ENCODE peak calls at places on chromosomes 5 and 9, in nine cellular contexts. S is ovary, F is right lobe of liver, Q is IMR-90, R is sigmoid colon, T is A549, X is psoas muscle, A is suprapubic skin, O is pancreas. Y is an unnamed sample. For H3K4me1, the result is how much of the 10 kb centered on the place peaks cover.

GRCh38 chr5:18000744-18001143 is 366.5 kb downstream of the TAF11L14 start:
- DNase-seq in F (no peak), A (no peak), R (no peak), T (no peak), Q (no peak), X (no peak), O (no peak), S (no peak), Y (no peak)

GRCh38 chr9:92328225-92328624 is 2.5 kb downstream of the CENPP start:
- DNase-seq in O (no peak), F (no peak), R (no peak), Q (peak), A (no peak), X (no peak), S (no peak), T (peak), Y (no peak)

GRCh38 chr5:1752881-1753280 is 46.8 kb downstream of the MRPL36 start:
- DNase-seq in Q (no peak), S (no peak), F (no peak), O (no peak), A (peak), X (no peak), R (peak), T (no peak), Y (no peak)

GRCh38 chr9:35105571-35106342 is 2.8 kb upstream of the STOML2 start:
- DNase-seq in A (no peak), S (no peak), R (no peak), X (no peak), F (no peak), T (no peak), O (no peak), Q (no peak), Y (no peak)

GRCh38 chr9:23702311-23702922 is 123.6 kb downstream of the ELAVL2 start:
- DNase-seq in R (no peak), T (no peak), Q (no peak), X (no peak), A (no peak), S (no peak), O (no peak), F (no peak), Y (no peak)

GRCh38 chr5:147055850-147056523 is 177.4 kb upstream of the PPP2R2B start:
- DNase-seq in S (no peak), X (no peak), Q (no peak), O (no peak), A (no peak), T (no peak), R (no peak), F (no peak), Y (no peak)

GRCh38 chr5:71996789-71997188 is 110.5 kb upstream of the MAP1B start:
- DNase-seq in S (no peak), T (no peak), Q (no peak), A (no peak), F (no peak), X (no peak), O (no peak), R (no peak), Y (no peak)

GRCh38 chr9:105082843-105083242 is 154.9 kb upstream of the ABCA1 start:
- DNase-seq in R (no peak), O (no peak), S (no peak), F (no peak), A (no peak), T (no peak), Q (no peak), X (no peak), Y (no peak)

GRCh38 chr9:117437283-117437682 is 22.4 kb upstream of the ASTN2 start:
- DNase-seq in R (no peak), F (no peak), Q (no peak), A (no peak), X (no peak), O (no peak), T (no peak), S (no peak), Y (no peak)

GRCh38 chr9:127629468-127630081 is 17.5 kb downstream of the STXBP1 start:
- DNase-seq in A (no peak), X (no peak), R (no peak), Q (peak), F (no peak), T (no peak), O (no peak), S (no peak), Y (no peak)

GRCh38 chr9:129681924-129682323 is 16.5 kb downstream of the PRRX2 start:
- DNase-seq in S (no peak), Q (no peak), R (no peak), X (no peak), F (no peak), T (no peak), A (no peak), O (no peak), Y (no peak)

GRCh38 chr9:16039103-16039987 is 486.5 kb downstream of the CCDC171 start:
- DNase-seq in S (peak), Q (peak), O (no peak), A (no peak), F (no peak), X (no peak), R (peak), T (no peak), Y (peak)

GRCh38 chr9:127779136-127779981 is 893 bp upstream of the SH2D3C start:
- DNase-seq in F (no peak), S (no peak), O (no peak), Q (no peak), T (no peak), R (no peak), A (no peak), X (no peak), Y (peak)

GRCh38 chr9:35599763-35600604 is 5.1 kb upstream of the TESK1 start:
- DNase-seq in S (no peak), Q (no peak), R (no peak), A (no peak), O (no peak), F (no peak), X (peak), T (peak), Y (no peak)

GRCh38 chr5:137367951-137368350 is 131.2 kb downstream of the SPOCK1 start:
- DNase-seq in O (no peak), Q (no peak), X (no peak), R (no peak), S (no peak), A (no peak), T (no peak), F (no peak), Y (no peak)

GRCh38 chr5:136062563-136063274 is 33.9 kb downstream of the TGFBI start:
- DNase-seq in S (no peak), T (peak), X (no peak), O (no peak), A (peak), R (no peak), Q (peak), F (no peak), Y (no peak)

GRCh38 chr5:153959134-153959957 is 79.4 kb downstream of the FAM114A2 start:
- DNase-seq in F (no peak), T (peak), X (no peak), S (no peak), O (no peak), A (no peak), Q (peak), R (no peak), Y (no peak)

DNA sequence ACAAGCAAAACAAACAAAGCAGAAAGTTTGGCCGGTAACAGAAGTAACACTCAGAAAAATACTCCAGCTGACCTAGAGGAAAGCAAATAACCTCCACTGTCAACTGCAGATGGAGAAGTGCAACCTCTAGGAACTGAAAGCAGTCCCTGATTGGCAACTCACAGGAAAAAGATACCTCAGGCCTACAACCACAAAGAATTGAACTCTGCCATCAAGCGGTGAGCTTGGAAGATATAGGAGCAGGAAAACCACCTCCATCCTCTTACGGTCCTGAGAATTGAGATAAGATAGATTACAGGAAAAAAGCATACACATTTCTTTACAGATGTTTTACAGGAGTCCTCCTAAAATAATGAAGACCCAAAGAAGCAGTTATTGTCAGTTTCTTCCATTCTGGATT is 184.5 kb downstream of the PDZD2 start:
- DNase-seq in R (no peak), A (no peak), S (no peak), X (no peak), O (no peak), T (no peak), Q (no peak), F (no peak), Y (no peak)
- TF ChIP-seq CTCF in R (no peak), A (no peak), S (no peak), X (no peak), O (no peak), T (peak), Q (no peak), F (no peak), Y (no peak)

DNA sequence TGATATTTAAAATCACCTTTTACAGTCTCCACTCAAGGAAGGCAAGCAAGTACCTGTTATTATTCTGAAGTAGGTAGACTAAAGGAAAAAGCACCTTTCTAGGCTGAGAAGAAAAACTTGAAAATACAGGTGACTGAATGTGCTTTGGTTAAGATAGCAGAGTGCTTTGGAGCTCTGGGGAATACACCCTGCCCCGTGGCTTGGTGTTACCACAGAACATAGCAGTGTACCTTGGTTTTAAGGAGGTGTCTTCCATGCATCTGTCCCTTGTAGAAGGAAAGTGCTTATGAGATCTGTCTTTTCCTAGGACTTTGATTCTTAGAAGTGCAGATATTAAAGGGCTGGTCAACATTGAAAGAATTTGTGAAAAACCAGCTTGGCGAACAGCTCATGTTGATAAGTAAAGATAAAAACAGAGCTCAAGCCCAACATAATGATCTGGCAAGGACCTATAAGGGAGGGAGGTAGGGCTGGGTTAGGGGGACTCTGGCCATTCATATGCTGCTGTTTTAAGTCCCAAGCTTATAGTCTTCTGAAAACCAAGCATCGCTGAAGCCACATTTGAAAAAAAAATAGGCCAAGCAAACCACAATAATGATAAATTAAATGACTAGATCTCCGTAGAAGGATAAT is 66.7 kb downstream of the ZNF608 start:
- DNase-seq in S (no peak), O (no peak), X (no peak), A (no peak), R (no peak), T (no peak), F (no peak), Q (no peak), Y (no peak)
- H3K4me1 ChIP-seq in S (under half), O (under half), X (half or more), A (under half), R (half or more), T (under half), F (under half), Q (under half), Y (under half)

GRCh38 chr9:72315510-72316287 is 49.3 kb downstream of the ZFAND5 start:
- DNase-seq in R (peak), S (no peak), Q (peak), O (no peak), T (peak), F (no peak), X (peak), A (no peak), Y (no peak)

GRCh38 chr9:72309366-72310133 is 55.5 kb downstream of the ZFAND5 start:
- DNase-seq in A (no peak), R (no peak), T (peak), X (no peak), Q (no peak), O (no peak), S (no peak), F (no peak), Y (no peak)

GRCh38 chr9:72312563-72312962 is 52.4 kb downstream of the ZFAND5 start:
- DNase-seq in R (no peak), X (no peak), Q (no peak), F (no peak), T (no peak), S (no peak), O (no peak), A (no peak), Y (no peak)

GRCh38 chr9:72313507-72313906 is 51.5 kb downstream of the ZFAND5 start:
- DNase-seq in R (no peak), X (no peak), F (no peak), T (no peak), S (no peak), Q (no peak), O (no peak), A (no peak), Y (no peak)

DNA sequence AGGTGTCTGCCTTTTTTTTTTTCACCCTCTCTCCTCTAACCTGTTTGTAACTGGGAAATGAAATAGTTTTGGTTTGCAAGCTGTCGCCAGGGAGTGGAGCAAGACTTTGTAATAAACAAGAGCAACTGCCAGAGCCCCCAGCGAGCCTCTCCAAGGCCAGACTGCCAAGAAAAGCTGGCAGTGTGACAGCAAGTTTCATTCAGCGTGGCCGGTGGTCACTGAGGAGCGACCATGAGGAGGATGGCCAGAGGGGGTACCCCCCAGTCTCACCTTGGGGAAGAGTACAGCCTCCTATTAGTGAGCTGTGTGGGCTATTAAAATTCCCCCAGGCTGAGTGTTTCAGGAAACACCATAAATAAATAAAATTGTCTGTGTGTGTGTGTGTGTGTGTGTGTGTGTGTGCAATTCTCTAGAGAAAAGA is 49.9 kb downstream of the ZFAND5 start:
- DNase-seq in R (peak), F (no peak), A (peak), X (peak), O (peak), T (peak), Q (peak), S (peak), Y (peak)
- H3K4me3 ChIP-seq in R (peak), F (no peak), A (peak), X (peak), O (peak), T (peak), Q (no peak), S (no peak), Y (no peak)

DNA sequence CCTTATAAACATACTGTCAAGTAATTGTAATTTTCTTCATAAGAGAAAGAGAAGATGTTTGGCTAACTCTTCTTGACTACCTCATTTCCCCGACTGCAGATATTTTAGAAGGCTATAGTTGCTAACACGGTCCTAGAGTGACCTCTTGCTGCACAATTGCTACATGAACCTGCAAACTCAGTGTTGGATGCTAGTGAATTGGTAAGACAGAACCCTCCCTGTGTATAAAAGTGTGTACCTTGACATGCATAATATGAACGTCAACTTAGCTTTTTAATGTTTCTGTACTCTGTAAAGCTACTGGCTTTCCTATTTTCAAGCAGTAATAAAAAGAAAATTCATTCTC is 46.7 kb upstream of the CER1 start:
- DNase-seq in X (no peak), O (no peak), R (no peak), T (peak), F (no peak), A (no peak), Q (peak), S (no peak), Y (no peak)
- TF ChIP-seq CTCF in X (peak), O (no peak), R (no peak), T (no peak), F (no peak), A (no peak), Q (no peak), S (no peak), Y (no peak)

DNA sequence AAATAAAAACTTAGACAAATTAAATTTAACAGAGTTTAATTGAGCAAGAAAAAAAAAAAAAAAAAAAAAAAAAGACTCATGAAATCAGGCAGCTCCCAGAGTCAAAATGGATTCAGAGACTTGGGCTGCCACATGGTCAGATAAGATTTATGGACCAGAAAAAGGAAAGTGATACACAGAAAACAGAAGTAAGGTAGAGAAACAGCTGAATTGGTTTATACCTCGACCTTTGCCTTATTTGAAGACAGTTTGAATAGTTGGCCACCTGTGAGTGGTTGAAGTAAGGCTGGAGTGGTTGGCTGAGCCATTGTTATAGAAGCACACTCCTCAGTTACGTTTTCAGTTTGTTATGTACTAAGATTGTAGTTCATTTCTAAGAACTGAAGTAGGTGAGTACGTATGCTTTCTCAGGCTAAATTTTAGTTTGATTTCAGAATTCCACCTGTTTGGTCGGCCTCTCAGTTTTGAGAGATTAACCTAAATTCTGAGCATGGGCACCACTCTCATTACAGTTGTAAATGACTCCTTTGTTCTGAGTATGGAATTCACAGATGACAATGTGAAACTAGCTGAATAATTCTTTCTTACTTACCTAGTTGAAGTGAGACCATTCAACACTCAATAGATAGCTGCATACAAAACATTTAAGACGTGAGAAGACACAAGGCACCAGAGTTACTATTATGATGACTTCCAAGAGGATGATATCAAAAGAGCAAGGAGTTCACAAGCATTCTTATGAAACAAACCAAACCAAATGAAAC is 149.0 kb downstream of the AOPEP start:
- DNase-seq in O (no peak), S (no peak), T (no peak), A (no peak), F (no peak), X (no peak), Q (no peak), R (no peak), Y (no peak)
- H3K4me1 ChIP-seq in O (under half), S (under half), T (half or more), A (half or more), F (under half), X (half or more), Q (under half), R (under half), Y (under half)

GRCh38 chr5:173330151-173330855 is 2.1 kb upstream of the STC2 start:
- DNase-seq in S (no peak), Q (no peak), F (no peak), R (no peak), O (no peak), X (no peak), T (no peak), A (peak), Y (no peak)

GRCh38 chr5:173328896-173329369 is 719 bp upstream of the STC2 start:
- DNase-seq in S (no peak), A (peak), R (no peak), Q (peak), O (peak), T (peak), X (no peak), F (peak), Y (no peak)

GRCh38 chr5:173330856-173331206 is 2.6 kb upstream of the STC2 start:
- DNase-seq in A (peak), S (no peak), X (no peak), T (no peak), R (no peak), Q (no peak), O (no peak), F (no peak), Y (no peak)

GRCh38 chr5:173327948-173328895 is at the start of gene STC2:
- DNase-seq in S (peak), F (peak), T (peak), A (peak), R (peak), X (peak), O (peak), Q (peak), Y (peak)

GRCh38 chr5:173329370-173330150 is 1.3 kb upstream of the STC2 start:
- DNase-seq in X (no peak), Q (no peak), O (peak), A (peak), T (peak), R (no peak), S (no peak), F (peak), Y (no peak)
- H3K4me3 ChIP-seq in X (peak), Q (peak), O (peak), A (peak), T (peak), R (peak), S (peak), F (no peak), Y (no peak)

GRCh38 chr9:120490888-120491595 is 88.9 kb downstream of the CDK5RAP2 start:
- DNase-seq in R (no peak), F (no peak), T (no peak), O (no peak), S (no peak), Q (no peak), A (no peak), X (no peak), Y (no peak)
- TF ChIP-seq CTCF in R (no peak), F (no peak), T (no peak), O (no peak), S (no peak), Q (no peak), A (no peak), X (no peak), Y (no peak)